ENCODE peak calls at places on chromosomes 5 and 9, in ten cellular contexts. One of them, this sample, is unnamed.

GRCh38 chr9:134234687-134235359 is 70.5 kb upstream of the RNU6ATAC start:
- DNase-seq in upper lobe of right lung: no peak
- DNase-seq in ovary: no peak
- DNase-seq in cardiac fibroblast: no peak
- DNase-seq in neural crest cell: no peak
- DNase-seq in lung: no peak
- DNase-seq in right lobe of liver: no peak
- DNase-seq in cardiac muscle cell: no peak
- DNase-seq in lower lobe of right lung: no peak
- DNase-seq in GM06990: no peak
- DNase-seq in this sample: no peak

GRCh38 chr9:223167-223566 is 8.5 kb downstream of the DOCK8 start:
- DNase-seq in upper lobe of right lung: no peak
- DNase-seq in ovary: no peak
- DNase-seq in cardiac fibroblast: no peak
- DNase-seq in neural crest cell: no peak
- DNase-seq in lung: no peak
- DNase-seq in right lobe of liver: no peak
- DNase-seq in cardiac muscle cell: no peak
- DNase-seq in lower lobe of right lung: no peak
- DNase-seq in GM06990: no peak
- DNase-seq in this sample: no peak

GRCh38 chr5:59107692-59108091 is 524.8 kb downstream of the RAB3C start:
- DNase-seq in upper lobe of right lung: no peak
- DNase-seq in ovary: no peak
- DNase-seq in cardiac fibroblast: peak; percentile 65
- DNase-seq in neural crest cell: no peak
- DNase-seq in lung: peak; percentile 65
- DNase-seq in right lobe of liver: no peak
- DNase-seq in cardiac muscle cell: peak; percentile 82
- DNase-seq in lower lobe of right lung: no peak
- DNase-seq in GM06990: no peak
- DNase-seq in this sample: no peak

GRCh38 chr5:132456553-132457361 is 33.8 kb downstream of the IRF1 start:
- DNase-seq in upper lobe of right lung: peak; percentile 77
- DNase-seq in ovary: peak; percentile 30
- DNase-seq in cardiac fibroblast: peak; percentile 74
- DNase-seq in neural crest cell: no peak
- DNase-seq in lung: peak; percentile 66
- DNase-seq in right lobe of liver: peak; percentile 79
- DNase-seq in cardiac muscle cell: peak; percentile 78
- DNase-seq in lower lobe of right lung: peak; percentile 84
- DNase-seq in GM06990: peak; percentile 73
- DNase-seq in this sample: peak; percentile 62

GRCh38 chr5:33260098-33260497 is 180.7 kb upstream of the TARS1 start:
- DNase-seq in upper lobe of right lung: no peak
- DNase-seq in ovary: no peak
- DNase-seq in cardiac fibroblast: peak; percentile 71
- DNase-seq in neural crest cell: no peak
- DNase-seq in lung: no peak
- DNase-seq in right lobe of liver: no peak
- DNase-seq in cardiac muscle cell: peak; percentile 15
- DNase-seq in lower lobe of right lung: no peak
- DNase-seq in GM06990: no peak
- DNase-seq in this sample: no peak

GRCh38 chr5:61313960-61314681 is 17.9 kb upstream of the ZSWIM6 start:
- DNase-seq in upper lobe of right lung: no peak
- DNase-seq in ovary: no peak
- DNase-seq in cardiac fibroblast: peak; percentile 95
- DNase-seq in neural crest cell: no peak
- DNase-seq in lung: no peak
- DNase-seq in right lobe of liver: no peak
- DNase-seq in cardiac muscle cell: peak; percentile 85
- DNase-seq in lower lobe of right lung: no peak
- DNase-seq in GM06990: no peak
- DNase-seq in this sample: no peak

GRCh38 chr9:99445377-99445891 is 223.4 kb downstream of the SEC61B start:
- DNase-seq in upper lobe of right lung: no peak
- DNase-seq in ovary: no peak
- DNase-seq in cardiac fibroblast: peak; percentile 91
- DNase-seq in neural crest cell: no peak
- DNase-seq in lung: peak; percentile 31
- DNase-seq in right lobe of liver: no peak
- DNase-seq in cardiac muscle cell: peak; percentile 85
- DNase-seq in lower lobe of right lung: no peak
- DNase-seq in GM06990: no peak
- DNase-seq in this sample: no peak

GRCh38 chr5:118611332-118611945 is 376.9 kb downstream of the DTWD2 start:
- DNase-seq in upper lobe of right lung: no peak
- DNase-seq in ovary: no peak
- DNase-seq in cardiac fibroblast: peak; percentile 33
- DNase-seq in neural crest cell: no peak
- DNase-seq in lung: no peak
- DNase-seq in right lobe of liver: no peak
- DNase-seq in cardiac muscle cell: peak; percentile 44
- DNase-seq in lower lobe of right lung: no peak
- DNase-seq in GM06990: no peak
- DNase-seq in this sample: no peak

GRCh38 chr5:65927497-65928340 is 1.3 kb downstream of the ERBIN start:
- DNase-seq in upper lobe of right lung: no peak
- DNase-seq in ovary: no peak
- DNase-seq in cardiac fibroblast: peak; percentile 70
- DNase-seq in neural crest cell: no peak
- DNase-seq in lung: no peak
- DNase-seq in right lobe of liver: no peak
- DNase-seq in cardiac muscle cell: peak; percentile 68
- DNase-seq in lower lobe of right lung: no peak
- DNase-seq in GM06990: peak; percentile 14
- DNase-seq in this sample: no peak

GRCh38 chr5:179698935-179699639 is at the start of gene CANX:
- DNase-seq in upper lobe of right lung: no peak
- DNase-seq in ovary: no peak
- DNase-seq in cardiac fibroblast: no peak
- DNase-seq in neural crest cell: no peak
- DNase-seq in lung: no peak
- DNase-seq in right lobe of liver: no peak
- DNase-seq in cardiac muscle cell: no peak
- DNase-seq in lower lobe of right lung: no peak
- DNase-seq in GM06990: no peak
- DNase-seq in this sample: no peak

GRCh38 chr5:35852084-35852734 is 4.5 kb upstream of the IL7R start:
- DNase-seq in upper lobe of right lung: no peak
- DNase-seq in ovary: no peak
- DNase-seq in cardiac fibroblast: no peak
- DNase-seq in neural crest cell: no peak
- DNase-seq in lung: no peak
- DNase-seq in right lobe of liver: no peak
- DNase-seq in cardiac muscle cell: peak; percentile 17
- DNase-seq in lower lobe of right lung: no peak
- DNase-seq in GM06990: peak; percentile 46
- DNase-seq in this sample: no peak

GRCh38 chr5:163756170-163756569 is 250.8 kb downstream of the MAT2B start:
- DNase-seq in upper lobe of right lung: no peak
- DNase-seq in ovary: no peak
- DNase-seq in cardiac fibroblast: peak; percentile 17
- DNase-seq in neural crest cell: no peak
- DNase-seq in lung: no peak
- DNase-seq in right lobe of liver: no peak
- DNase-seq in cardiac muscle cell: no peak
- DNase-seq in lower lobe of right lung: no peak
- DNase-seq in GM06990: no peak
- DNase-seq in this sample: no peak

GRCh38 chr5:170502692-170503091 is 1.1 kb upstream of the KCNIP1 start:
- DNase-seq in upper lobe of right lung: no peak
- DNase-seq in ovary: no peak
- DNase-seq in cardiac fibroblast: no peak
- DNase-seq in neural crest cell: no peak
- DNase-seq in lung: no peak
- DNase-seq in right lobe of liver: no peak
- DNase-seq in cardiac muscle cell: no peak
- DNase-seq in lower lobe of right lung: no peak
- DNase-seq in GM06990: no peak
- DNase-seq in this sample: no peak

GRCh38 chr9:38019731-38020130 is 49.3 kb downstream of the SHB start:
- DNase-seq in upper lobe of right lung: no peak
- DNase-seq in ovary: no peak
- DNase-seq in cardiac fibroblast: peak; percentile 16
- DNase-seq in neural crest cell: no peak
- DNase-seq in lung: no peak
- DNase-seq in right lobe of liver: no peak
- DNase-seq in cardiac muscle cell: no peak
- DNase-seq in lower lobe of right lung: no peak
- DNase-seq in GM06990: no peak
- DNase-seq in this sample: no peak

GRCh38 chr5:51664491-51665294 is 281.4 kb downstream of the ISL1 start:
- DNase-seq in upper lobe of right lung: no peak
- DNase-seq in ovary: no peak
- DNase-seq in cardiac fibroblast: no peak
- DNase-seq in neural crest cell: no peak
- DNase-seq in lung: no peak
- DNase-seq in right lobe of liver: no peak
- DNase-seq in cardiac muscle cell: no peak
- DNase-seq in lower lobe of right lung: no peak
- DNase-seq in GM06990: no peak
- DNase-seq in this sample: no peak

DNA sequence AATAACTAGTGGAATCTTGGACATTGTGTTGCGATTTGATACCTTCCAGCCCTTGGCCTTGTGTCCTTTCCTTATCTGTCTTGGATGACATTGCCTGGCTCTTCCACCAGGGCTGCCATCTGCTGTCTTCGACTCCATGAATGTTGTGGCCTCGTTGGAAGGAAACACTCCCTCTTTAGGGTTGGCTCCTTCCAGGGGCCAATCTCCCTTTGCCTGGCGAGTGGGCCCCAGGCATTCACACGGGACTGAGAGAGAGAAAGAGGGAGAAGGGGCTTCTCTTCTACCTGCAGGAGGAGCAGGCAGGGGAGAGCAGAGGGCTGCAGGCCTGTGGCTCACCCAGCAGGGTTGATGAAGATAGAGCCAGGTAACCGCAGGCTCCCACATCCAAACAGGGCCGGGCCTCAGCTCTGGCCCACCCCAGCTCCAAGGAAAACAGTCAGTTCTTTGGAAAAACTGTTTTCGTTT is 31.3 kb downstream of the FGF1 start:
- DNase-seq in upper lobe of right lung: no peak
- DNase-seq in ovary: no peak
- DNase-seq in cardiac fibroblast: no peak
- DNase-seq in neural crest cell: no peak
- DNase-seq in lung: no peak
- DNase-seq in right lobe of liver: no peak
- DNase-seq in cardiac muscle cell: no peak
- DNase-seq in lower lobe of right lung: no peak
- DNase-seq in GM06990: no peak
- DNase-seq in this sample: no peak
- TF ChIP-seq CTCF in upper lobe of right lung: no peak
- TF ChIP-seq CTCF in ovary: no peak
- TF ChIP-seq CTCF in cardiac fibroblast: peak; percentile 20
- TF ChIP-seq CTCF in neural crest cell: no peak
- TF ChIP-seq CTCF in lung: no peak
- TF ChIP-seq CTCF in right lobe of liver: no peak
- TF ChIP-seq CTCF in cardiac muscle cell: no peak
- TF ChIP-seq CTCF in lower lobe of right lung: no peak
- TF ChIP-seq CTCF in GM06990: no peak
- TF ChIP-seq CTCF in this sample: no peak

GRCh38 chr9:114238919-114239879 is 83.7 kb upstream of the ORM1 start:
- DNase-seq in upper lobe of right lung: no peak
- DNase-seq in ovary: no peak
- DNase-seq in cardiac fibroblast: peak; percentile 44
- DNase-seq in neural crest cell: no peak
- DNase-seq in lung: no peak
- DNase-seq in right lobe of liver: no peak
- DNase-seq in cardiac muscle cell: peak; percentile 63
- DNase-seq in lower lobe of right lung: no peak
- DNase-seq in GM06990: no peak
- DNase-seq in this sample: no peak
- TF ChIP-seq CTCF in upper lobe of right lung: peak; percentile 6
- TF ChIP-seq CTCF in ovary: no peak
- TF ChIP-seq CTCF in cardiac fibroblast: peak; percentile 53
- TF ChIP-seq CTCF in neural crest cell: no peak
- TF ChIP-seq CTCF in lung: no peak
- TF ChIP-seq CTCF in right lobe of liver: peak; percentile 4
- TF ChIP-seq CTCF in cardiac muscle cell: peak; percentile 58
- TF ChIP-seq CTCF in lower lobe of right lung: no peak
- TF ChIP-seq CTCF in GM06990: peak; percentile 23
- TF ChIP-seq CTCF in this sample: peak; percentile 48

GRCh38 chr5:149552038-149552494 is 827 bp upstream of the CSNK1A1 start:
- DNase-seq in upper lobe of right lung: no peak
- DNase-seq in ovary: no peak
- DNase-seq in cardiac fibroblast: no peak
- DNase-seq in neural crest cell: no peak
- DNase-seq in lung: no peak
- DNase-seq in right lobe of liver: no peak
- DNase-seq in cardiac muscle cell: no peak
- DNase-seq in lower lobe of right lung: no peak
- DNase-seq in GM06990: no peak
- DNase-seq in this sample: no peak
- TF ChIP-seq CTCF in upper lobe of right lung: no peak
- TF ChIP-seq CTCF in ovary: no peak
- TF ChIP-seq CTCF in cardiac fibroblast: no peak
- TF ChIP-seq CTCF in neural crest cell: peak; percentile 23
- TF ChIP-seq CTCF in lung: no peak
- TF ChIP-seq CTCF in right lobe of liver: no peak
- TF ChIP-seq CTCF in cardiac muscle cell: no peak
- TF ChIP-seq CTCF in lower lobe of right lung: no peak
- TF ChIP-seq CTCF in GM06990: no peak
- TF ChIP-seq CTCF in this sample: peak; percentile 67

GRCh38 chr5:139377226-139377625 is 5.9 kb downstream of the SLC23A1 start:
- DNase-seq in upper lobe of right lung: peak; percentile 19
- DNase-seq in ovary: peak; percentile 16
- DNase-seq in cardiac fibroblast: no peak
- DNase-seq in neural crest cell: no peak
- DNase-seq in lung: no peak
- DNase-seq in right lobe of liver: peak; percentile 10
- DNase-seq in cardiac muscle cell: no peak
- DNase-seq in lower lobe of right lung: no peak
- DNase-seq in GM06990: no peak
- DNase-seq in this sample: peak; percentile 58

GRCh38 chr5:139376364-139376763 is 6.7 kb downstream of the SLC23A1 start:
- DNase-seq in upper lobe of right lung: no peak
- DNase-seq in ovary: no peak
- DNase-seq in cardiac fibroblast: no peak
- DNase-seq in neural crest cell: no peak
- DNase-seq in lung: no peak
- DNase-seq in right lobe of liver: no peak
- DNase-seq in cardiac muscle cell: no peak
- DNase-seq in lower lobe of right lung: no peak
- DNase-seq in GM06990: no peak
- DNase-seq in this sample: no peak

GRCh38 chr5:139379626-139380449 is 3.3 kb downstream of the SLC23A1 start:
- DNase-seq in upper lobe of right lung: no peak
- DNase-seq in ovary: peak; percentile 22
- DNase-seq in cardiac fibroblast: no peak
- DNase-seq in neural crest cell: no peak
- DNase-seq in lung: no peak
- DNase-seq in right lobe of liver: peak; percentile 33
- DNase-seq in cardiac muscle cell: no peak
- DNase-seq in lower lobe of right lung: no peak
- DNase-seq in GM06990: no peak
- DNase-seq in this sample: peak; percentile 63

GRCh38 chr5:139378941-139379361 is 4.1 kb downstream of the SLC23A1 start:
- DNase-seq in upper lobe of right lung: peak; percentile 42
- DNase-seq in ovary: peak; percentile 16
- DNase-seq in cardiac fibroblast: no peak
- DNase-seq in neural crest cell: no peak
- DNase-seq in lung: no peak
- DNase-seq in right lobe of liver: peak; percentile 18
- DNase-seq in cardiac muscle cell: no peak
- DNase-seq in lower lobe of right lung: no peak
- DNase-seq in GM06990: no peak
- DNase-seq in this sample: peak; percentile 74

GRCh38 chr5:139378101-139378825 is 4.8 kb downstream of the SLC23A1 start:
- DNase-seq in upper lobe of right lung: peak; percentile 68
- DNase-seq in ovary: peak; percentile 32
- DNase-seq in cardiac fibroblast: no peak
- DNase-seq in neural crest cell: no peak
- DNase-seq in lung: no peak
- DNase-seq in right lobe of liver: peak; percentile 47
- DNase-seq in cardiac muscle cell: no peak
- DNase-seq in lower lobe of right lung: no peak
- DNase-seq in GM06990: no peak
- DNase-seq in this sample: peak; percentile 85
- TF ChIP-seq CTCF in upper lobe of right lung: no peak
- TF ChIP-seq CTCF in ovary: no peak
- TF ChIP-seq CTCF in cardiac fibroblast: no peak
- TF ChIP-seq CTCF in neural crest cell: no peak
- TF ChIP-seq CTCF in lung: no peak
- TF ChIP-seq CTCF in right lobe of liver: no peak
- TF ChIP-seq CTCF in cardiac muscle cell: no peak
- TF ChIP-seq CTCF in lower lobe of right lung: no peak
- TF ChIP-seq CTCF in GM06990: no peak
- TF ChIP-seq CTCF in this sample: no peak

This sample was measured in chondrocyte.